ENCODE peak calls at places on chromosomes 12 and 14, in five cellular contexts. O is GM12865, D is Caco-2, A is brain microvascular endothelial cell, T is cardiac muscle cell. Q is an unnamed sample.

GRCh38 chr12:125888921-125889320 is 823.7 kb downstream of the AACS start:
- DNase-seq in D (no peak), O (no peak), T (no peak), A (no peak), Q (no peak)

GRCh38 chr14:47675489-47676300 is at the start of gene MDGA2:
- DNase-seq in O (no peak), D (no peak), T (peak), A (peak), Q (no peak)

GRCh38 chr14:37230551-37231194 is 32.9 kb downstream of the MIPOL1 start:
- DNase-seq in O (peak), D (peak), T (peak), A (peak), Q (peak)

GRCh38 chr14:54211562-54212308 is 185.1 kb upstream of the CDKN3 start:
- DNase-seq in D (no peak), T (no peak), A (peak), O (no peak), Q (no peak)

GRCh38 chr14:103846569-103847438 is 571 bp downstream of the PPP1R13B start:
- DNase-seq in O (peak), A (no peak), T (peak), D (peak), Q (no peak)

GRCh38 chr12:88897723-88898122 is 317.5 kb upstream of the KITLG start:
- DNase-seq in A (peak), D (no peak), O (no peak), T (no peak), Q (no peak)

GRCh38 chr14:52992236-52992635 is 41.4 kb upstream of the FERMT2 start:
- DNase-seq in A (no peak), D (no peak), O (no peak), T (no peak), Q (no peak)

GRCh38 chr12:108338915-108339657 is at the start of gene CMKLR1:
- DNase-seq in A (no peak), D (no peak), O (no peak), T (no peak), Q (no peak)

GRCh38 chr14:89616425-89617141 is 199.6 kb upstream of the FOXN3 start:
- DNase-seq in A (peak), D (no peak), T (no peak), O (peak), Q (no peak)

GRCh38 chr12:124855275-124855957 is 8.2 kb downstream of the SCARB1 start:
- DNase-seq in A (no peak), D (no peak), O (no peak), T (no peak), Q (no peak)

GRCh38 chr12:46442239-46442638 is 69.7 kb upstream of the SLC38A2 start:
- DNase-seq in A (peak), D (no peak), O (no peak), T (no peak), Q (no peak)

GRCh38 chr12:3405821-3406220 is 85.2 kb upstream of the PRMT8 start:
- DNase-seq in T (no peak), D (no peak), O (no peak), A (no peak), Q (no peak)

GRCh38 chr12:3407723-3408122 is 83.3 kb upstream of the PRMT8 start:
- DNase-seq in A (no peak), T (no peak), D (no peak), O (no peak), Q (no peak)

GRCh38 chr12:3409662-3410061 is 81.3 kb upstream of the PRMT8 start:
- DNase-seq in T (no peak), O (no peak), A (no peak), D (no peak), Q (no peak)
- TF ChIP-seq CTCF in T (no peak), O (no peak), A (no peak), D (no peak), Q (no peak)

GRCh38 chr14:74526854-74527585 is 33.5 kb downstream of the ISCA2 start:
- DNase-seq in O (no peak), T (no peak), D (peak), A (no peak), Q (no peak)
- TF ChIP-seq CTCF in O (no peak), T (no peak), D (no peak), A (no peak), Q (no peak)

DNA sequence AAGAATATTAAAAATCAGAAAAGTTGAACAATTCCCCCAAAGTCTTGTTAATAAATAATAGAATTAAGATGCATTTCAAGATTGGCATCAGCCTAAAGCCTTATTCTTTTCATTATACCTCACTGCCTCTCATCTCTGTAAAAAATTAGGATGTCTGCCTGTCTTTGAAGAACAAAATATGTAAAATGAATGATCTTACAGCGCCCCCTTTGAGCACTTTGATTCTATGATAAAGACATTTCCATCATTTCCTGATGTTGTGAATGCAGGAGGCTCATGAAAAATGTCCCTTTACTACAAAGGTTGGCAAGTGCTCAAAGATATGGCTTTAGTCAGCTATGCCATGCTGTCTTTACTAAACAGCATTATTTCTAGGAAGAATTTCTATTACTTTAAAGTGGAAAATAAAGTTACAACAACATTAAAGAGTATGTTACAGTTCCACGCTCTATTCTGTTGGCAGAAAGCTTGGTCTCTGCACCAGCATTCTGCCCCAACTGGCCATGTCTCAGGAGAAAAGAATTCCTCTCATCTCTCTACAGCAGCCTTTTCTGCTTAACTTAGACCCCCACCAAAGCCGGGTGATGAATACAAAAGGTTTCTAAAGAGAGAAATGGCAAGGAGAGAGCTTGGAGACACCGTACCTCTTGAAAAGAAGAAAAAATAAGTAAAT is 95.1 kb downstream of the LLPH start:
- DNase-seq in D (peak), T (peak), A (peak), O (peak), Q (no peak)
- TF ChIP-seq CTCF in D (no peak), T (peak), A (peak), O (no peak), Q (no peak)

DNA sequence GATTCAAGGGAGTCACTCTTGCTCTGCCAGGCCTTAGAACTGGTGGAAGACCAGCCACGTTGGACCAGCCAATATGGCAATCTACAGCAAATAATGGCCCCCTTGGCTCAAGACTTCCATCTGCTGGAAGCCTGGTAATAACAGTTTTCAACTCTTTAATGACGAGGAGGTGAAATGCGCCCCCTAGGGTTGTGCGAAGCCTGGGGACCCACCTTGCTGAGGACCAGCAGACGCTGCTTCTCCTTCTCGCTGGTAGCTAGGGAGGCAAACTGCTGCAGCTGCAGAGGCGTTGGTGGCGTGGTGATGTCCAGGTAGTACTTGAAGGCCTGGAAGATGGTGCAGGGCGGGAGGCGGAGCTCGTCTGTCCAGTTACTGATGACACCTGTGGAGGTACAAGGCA is 41.5 kb upstream of the FBXO21 start:
- DNase-seq in T (no peak), A (no peak), D (peak), O (peak), Q (no peak)
- TF ChIP-seq CTCF in T (no peak), A (no peak), D (no peak), O (peak), Q (no peak)

GRCh38 chr14:58641509-58641908 is 3.7 kb downstream of the DACT1 start:
- DNase-seq in T (no peak), D (no peak), O (no peak), A (no peak), Q (no peak)
- TF ChIP-seq CTCF in T (peak), D (no peak), O (peak), A (peak), Q (peak)

GRCh38 chr12:116984098-116984497 is 73.3 kb downstream of the FBXW8 start:
- DNase-seq in O (no peak), D (no peak), A (no peak), T (no peak), Q (no peak)
- TF ChIP-seq CTCF in O (no peak), D (no peak), A (no peak), T (no peak), Q (no peak)

GRCh38 chr12:48980389-48980952 is 2.3 kb downstream of the WNT1 start:
- DNase-seq in T (no peak), O (no peak), D (peak), A (no peak), Q (no peak)
- TF ChIP-seq CTCF in T (peak), O (no peak), D (peak), A (no peak), Q (no peak)